ENCODE peak calls at places on chromosomes 16 and 17, in nine cellular contexts. One of them, this sample, is unnamed.

GRCh38 chr17:17855976-17856375 is 19.2 kb upstream of the SREBF1 start:
- DNase-seq in NCI-H526 treated with DMSO at 0.1 percent for 48 hours: no peak
- DNase-seq in T-cell: no peak
- DNase-seq in activated gamma-delta T cell: no peak
- DNase-seq in AG08396: no peak
- DNase-seq in NCI-H345: no peak
- DNase-seq in retina: no peak
- DNase-seq in tibial artery: peak; percentile 65
- DNase-seq in GM12865: no peak
- DNase-seq in this sample: no peak

GRCh38 chr16:83420206-83420760 is 387.5 kb upstream of the HSBP1 start:
- DNase-seq in NCI-H526 treated with DMSO at 0.1 percent for 48 hours: no peak
- DNase-seq in T-cell: no peak
- DNase-seq in activated gamma-delta T cell: no peak
- DNase-seq in AG08396: no peak
- DNase-seq in NCI-H345: no peak
- DNase-seq in retina: peak; percentile 8
- DNase-seq in tibial artery: no peak
- DNase-seq in GM12865: no peak
- DNase-seq in this sample: no peak

GRCh38 chr16:50021509-50021908 is 3.5 kb upstream of the CNEP1R1 start:
- DNase-seq in NCI-H526 treated with DMSO at 0.1 percent for 48 hours: no peak
- DNase-seq in T-cell: no peak
- DNase-seq in activated gamma-delta T cell: no peak
- DNase-seq in AG08396: no peak
- DNase-seq in NCI-H345: peak; percentile 32
- DNase-seq in retina: no peak
- DNase-seq in tibial artery: no peak
- DNase-seq in GM12865: peak; percentile 34
- DNase-seq in this sample: no peak

GRCh38 chr16:88613-89012 is 10.6 kb downstream of the MPG start:
- DNase-seq in NCI-H526 treated with DMSO at 0.1 percent for 48 hours: no peak
- DNase-seq in T-cell: no peak
- DNase-seq in activated gamma-delta T cell: no peak
- DNase-seq in AG08396: no peak
- DNase-seq in NCI-H345: no peak
- DNase-seq in retina: no peak
- DNase-seq in tibial artery: no peak
- DNase-seq in GM12865: no peak
- DNase-seq in this sample: no peak

GRCh38 chr17:81815646-81815985 is 11.7 kb downstream of the GCGR start:
- DNase-seq in NCI-H526 treated with DMSO at 0.1 percent for 48 hours: no peak
- DNase-seq in T-cell: no peak
- DNase-seq in activated gamma-delta T cell: no peak
- DNase-seq in AG08396: no peak
- DNase-seq in NCI-H345: no peak
- DNase-seq in retina: no peak
- DNase-seq in tibial artery: no peak
- DNase-seq in GM12865: no peak
- DNase-seq in this sample: no peak

GRCh38 chr17:40432864-40433528 is 10.3 kb upstream of the IGFBP4 start:
- DNase-seq in NCI-H526 treated with DMSO at 0.1 percent for 48 hours: no peak
- DNase-seq in T-cell: no peak
- DNase-seq in activated gamma-delta T cell: no peak
- DNase-seq in AG08396: no peak
- DNase-seq in NCI-H345: no peak
- DNase-seq in retina: no peak
- DNase-seq in tibial artery: peak; percentile 44
- DNase-seq in GM12865: no peak
- DNase-seq in this sample: no peak

GRCh38 chr16:54938351-54939346 is 8.0 kb downstream of the IRX5 start:
- DNase-seq in NCI-H526 treated with DMSO at 0.1 percent for 48 hours: no peak
- DNase-seq in T-cell: no peak
- DNase-seq in activated gamma-delta T cell: no peak
- DNase-seq in AG08396: no peak
- DNase-seq in NCI-H345: no peak
- DNase-seq in retina: peak; percentile 94
- DNase-seq in tibial artery: no peak
- DNase-seq in GM12865: no peak
- DNase-seq in this sample: no peak

GRCh38 chr16:27236635-27237228 is 31.8 kb downstream of the NSMCE1 start:
- DNase-seq in NCI-H526 treated with DMSO at 0.1 percent for 48 hours: no peak
- DNase-seq in T-cell: no peak
- DNase-seq in activated gamma-delta T cell: no peak
- DNase-seq in AG08396: no peak
- DNase-seq in NCI-H345: no peak
- DNase-seq in retina: no peak
- DNase-seq in tibial artery: no peak
- DNase-seq in GM12865: no peak
- DNase-seq in this sample: no peak

GRCh38 chr17:28506763-28507487 is 777 bp downstream of the FOXN1 start:
- DNase-seq in NCI-H526 treated with DMSO at 0.1 percent for 48 hours: no peak
- DNase-seq in T-cell: no peak
- DNase-seq in activated gamma-delta T cell: no peak
- DNase-seq in AG08396: no peak
- DNase-seq in NCI-H345: no peak
- DNase-seq in retina: no peak
- DNase-seq in tibial artery: no peak
- DNase-seq in GM12865: peak; percentile 26
- DNase-seq in this sample: no peak

GRCh38 chr16:35724551-35724950 is 2265.1 kb downstream of the TP53TG3F start:
- DNase-seq in NCI-H526 treated with DMSO at 0.1 percent for 48 hours: no peak
- DNase-seq in T-cell: no peak
- DNase-seq in activated gamma-delta T cell: no peak
- DNase-seq in AG08396: no peak
- DNase-seq in NCI-H345: no peak
- DNase-seq in retina: no peak
- DNase-seq in tibial artery: no peak
- DNase-seq in GM12865: no peak
- DNase-seq in this sample: no peak

GRCh38 chr16:19760336-19761060 is 42.4 kb downstream of the IQCK start:
- DNase-seq in NCI-H526 treated with DMSO at 0.1 percent for 48 hours: no peak
- DNase-seq in T-cell: no peak
- DNase-seq in activated gamma-delta T cell: no peak
- DNase-seq in AG08396: no peak
- DNase-seq in NCI-H345: no peak
- DNase-seq in retina: no peak
- DNase-seq in tibial artery: no peak
- DNase-seq in GM12865: no peak
- DNase-seq in this sample: no peak

GRCh38 chr17:81334419-81334896 is 39.4 kb upstream of the SLC38A10 start:
- DNase-seq in NCI-H526 treated with DMSO at 0.1 percent for 48 hours: no peak
- DNase-seq in T-cell: no peak
- DNase-seq in activated gamma-delta T cell: no peak
- DNase-seq in AG08396: no peak
- DNase-seq in NCI-H345: no peak
- DNase-seq in retina: peak; percentile 44
- DNase-seq in tibial artery: no peak
- DNase-seq in GM12865: no peak
- DNase-seq in this sample: no peak

GRCh38 chr16:50547340-50547865 is 793 bp upstream of the NKD1 start:
- DNase-seq in NCI-H526 treated with DMSO at 0.1 percent for 48 hours: no peak
- DNase-seq in T-cell: peak; percentile 74
- DNase-seq in activated gamma-delta T cell: peak; percentile 77
- DNase-seq in AG08396: no peak
- DNase-seq in NCI-H345: peak; percentile 26
- DNase-seq in retina: peak; percentile 39
- DNase-seq in tibial artery: peak; percentile 44
- DNase-seq in GM12865: peak; percentile 57
- DNase-seq in this sample: peak; percentile 86

GRCh38 chr17:49404371-49404770 is 10.3 kb downstream of the PHB1 start:
- DNase-seq in NCI-H526 treated with DMSO at 0.1 percent for 48 hours: no peak
- DNase-seq in T-cell: no peak
- DNase-seq in activated gamma-delta T cell: no peak
- DNase-seq in AG08396: no peak
- DNase-seq in NCI-H345: no peak
- DNase-seq in retina: no peak
- DNase-seq in tibial artery: no peak
- DNase-seq in GM12865: peak; percentile 49
- DNase-seq in this sample: peak; percentile 40

GRCh38 chr17:37360632-37361031 is 15.2 kb upstream of the C17orf78 start:
- DNase-seq in NCI-H526 treated with DMSO at 0.1 percent for 48 hours: no peak
- DNase-seq in T-cell: no peak
- DNase-seq in activated gamma-delta T cell: no peak
- DNase-seq in AG08396: peak; percentile 9
- DNase-seq in NCI-H345: no peak
- DNase-seq in retina: no peak
- DNase-seq in tibial artery: no peak
- DNase-seq in GM12865: no peak
- DNase-seq in this sample: no peak

GRCh38 chr16:85483424-85483823 is 129.7 kb upstream of the GSE1 start:
- DNase-seq in NCI-H526 treated with DMSO at 0.1 percent for 48 hours: peak; percentile 73
- DNase-seq in T-cell: no peak
- DNase-seq in activated gamma-delta T cell: no peak
- DNase-seq in AG08396: no peak
- DNase-seq in NCI-H345: peak; percentile 55
- DNase-seq in retina: no peak
- DNase-seq in tibial artery: no peak
- DNase-seq in GM12865: no peak
- DNase-seq in this sample: no peak

GRCh38 chr16:72835041-72835440 is 212.9 kb downstream of the ZFHX3 start:
- DNase-seq in NCI-H526 treated with DMSO at 0.1 percent for 48 hours: no peak
- DNase-seq in T-cell: no peak
- DNase-seq in activated gamma-delta T cell: no peak
- DNase-seq in AG08396: no peak
- DNase-seq in NCI-H345: no peak
- DNase-seq in retina: peak; percentile 40
- DNase-seq in tibial artery: no peak
- DNase-seq in GM12865: no peak
- DNase-seq in this sample: no peak

GRCh38 chr17:75345514-75346167 is 56.4 kb upstream of the SLC25A19 start:
- DNase-seq in NCI-H526 treated with DMSO at 0.1 percent for 48 hours: no peak
- DNase-seq in T-cell: peak; percentile 43
- DNase-seq in activated gamma-delta T cell: no peak
- DNase-seq in AG08396: no peak
- DNase-seq in NCI-H345: no peak
- DNase-seq in retina: no peak
- DNase-seq in tibial artery: no peak
- DNase-seq in GM12865: peak; percentile 93
- DNase-seq in this sample: peak; percentile 7

GRCh38 chr16:84577034-84577803 is 40.7 kb downstream of the COTL1 start:
- DNase-seq in NCI-H526 treated with DMSO at 0.1 percent for 48 hours: no peak
- DNase-seq in T-cell: no peak
- DNase-seq in activated gamma-delta T cell: no peak
- DNase-seq in AG08396: no peak
- DNase-seq in NCI-H345: no peak
- DNase-seq in retina: no peak
- DNase-seq in tibial artery: no peak
- DNase-seq in GM12865: no peak
- DNase-seq in this sample: no peak

GRCh38 chr16:56742030-56742984 is 12.4 kb downstream of the NUP93 start:
- DNase-seq in NCI-H526 treated with DMSO at 0.1 percent for 48 hours: no peak
- DNase-seq in T-cell: no peak
- DNase-seq in activated gamma-delta T cell: no peak
- DNase-seq in AG08396: peak; percentile 69
- DNase-seq in NCI-H345: no peak
- DNase-seq in retina: no peak
- DNase-seq in tibial artery: no peak
- DNase-seq in GM12865: no peak
- DNase-seq in this sample: no peak

GRCh38 chr17:44785921-44786320 is 27.1 kb downstream of the ADAM11 start:
- DNase-seq in NCI-H526 treated with DMSO at 0.1 percent for 48 hours: no peak
- DNase-seq in T-cell: no peak
- DNase-seq in activated gamma-delta T cell: no peak
- DNase-seq in AG08396: no peak
- DNase-seq in NCI-H345: no peak
- DNase-seq in retina: no peak
- DNase-seq in tibial artery: no peak
- DNase-seq in GM12865: no peak
- DNase-seq in this sample: no peak

GRCh38 chr17:32564325-32564724 is 77.5 kb downstream of the CDK5R1 start:
- DNase-seq in NCI-H526 treated with DMSO at 0.1 percent for 48 hours: no peak
- DNase-seq in T-cell: no peak
- DNase-seq in activated gamma-delta T cell: no peak
- DNase-seq in AG08396: no peak
- DNase-seq in NCI-H345: no peak
- DNase-seq in retina: no peak
- DNase-seq in tibial artery: no peak
- DNase-seq in GM12865: peak; percentile 19
- DNase-seq in this sample: no peak

GRCh38 chr17:27343972-27344607 is 50.2 kb downstream of the WSB1 start:
- DNase-seq in NCI-H526 treated with DMSO at 0.1 percent for 48 hours: no peak
- DNase-seq in T-cell: no peak
- DNase-seq in activated gamma-delta T cell: no peak
- DNase-seq in AG08396: no peak
- DNase-seq in NCI-H345: no peak
- DNase-seq in retina: no peak
- DNase-seq in tibial artery: no peak
- DNase-seq in GM12865: no peak
- DNase-seq in this sample: no peak

GRCh38 chr17:64617125-64617780 is 44.9 kb downstream of the SMURF2 start:
- DNase-seq in NCI-H526 treated with DMSO at 0.1 percent for 48 hours: no peak
- DNase-seq in T-cell: no peak
- DNase-seq in activated gamma-delta T cell: no peak
- DNase-seq in AG08396: no peak
- DNase-seq in NCI-H345: no peak
- DNase-seq in retina: no peak
- DNase-seq in tibial artery: no peak
- DNase-seq in GM12865: no peak
- DNase-seq in this sample: no peak

GRCh38 chr17:67293251-67294203 is 48.5 kb upstream of the HELZ start:
- DNase-seq in NCI-H526 treated with DMSO at 0.1 percent for 48 hours: no peak
- DNase-seq in T-cell: peak; percentile 30
- DNase-seq in activated gamma-delta T cell: no peak
- DNase-seq in AG08396: peak; percentile 70
- DNase-seq in NCI-H345: peak; percentile 5
- DNase-seq in retina: peak; percentile 30
- DNase-seq in tibial artery: peak; percentile 65
- DNase-seq in GM12865: peak; percentile 83
- DNase-seq in this sample: peak; percentile 70

GRCh38 chr16:23068337-23068736 is 80.9 kb downstream of the USP31 start:
- DNase-seq in NCI-H526 treated with DMSO at 0.1 percent for 48 hours: no peak
- DNase-seq in T-cell: no peak
- DNase-seq in activated gamma-delta T cell: no peak
- DNase-seq in AG08396: no peak
- DNase-seq in NCI-H345: no peak
- DNase-seq in retina: no peak
- DNase-seq in tibial artery: no peak
- DNase-seq in GM12865: no peak
- DNase-seq in this sample: no peak

GRCh38 chr17:42708588-42708987 is 26.3 kb downstream of the CNTNAP1 start:
- DNase-seq in NCI-H526 treated with DMSO at 0.1 percent for 48 hours: no peak
- DNase-seq in T-cell: no peak
- DNase-seq in activated gamma-delta T cell: no peak
- DNase-seq in AG08396: no peak
- DNase-seq in NCI-H345: no peak
- DNase-seq in retina: no peak
- DNase-seq in tibial artery: no peak
- DNase-seq in GM12865: no peak
- DNase-seq in this sample: no peak

GRCh38 chr16:49743206-49743470 is 112.8 kb downstream of the ZNF423 start:
- DNase-seq in NCI-H526 treated with DMSO at 0.1 percent for 48 hours: no peak
- DNase-seq in T-cell: no peak
- DNase-seq in activated gamma-delta T cell: no peak
- DNase-seq in AG08396: no peak
- DNase-seq in NCI-H345: no peak
- DNase-seq in retina: no peak
- DNase-seq in tibial artery: no peak
- DNase-seq in GM12865: no peak
- DNase-seq in this sample: no peak

GRCh38 chr17:27778193-27778592 is 22.1 kb downstream of the NOS2 start:
- DNase-seq in NCI-H526 treated with DMSO at 0.1 percent for 48 hours: no peak
- DNase-seq in T-cell: no peak
- DNase-seq in activated gamma-delta T cell: no peak
- DNase-seq in AG08396: peak; percentile 34
- DNase-seq in NCI-H345: no peak
- DNase-seq in retina: no peak
- DNase-seq in tibial artery: no peak
- DNase-seq in GM12865: no peak
- DNase-seq in this sample: no peak

GRCh38 chr16:47851026-47851610 is 304.7 kb downstream of the ABCC12 start:
- DNase-seq in NCI-H526 treated with DMSO at 0.1 percent for 48 hours: no peak
- DNase-seq in T-cell: no peak
- DNase-seq in activated gamma-delta T cell: no peak
- DNase-seq in AG08396: no peak
- DNase-seq in NCI-H345: no peak
- DNase-seq in retina: no peak
- DNase-seq in tibial artery: no peak
- DNase-seq in GM12865: no peak
- DNase-seq in this sample: no peak

This sample was measured in effector memory CD8-positive, alpha-beta T cell.